ENCODE peak calls at places on chromosomes 4 and X, in four cellular contexts. V is tibial nerve, Z is thoracic aorta, R is A549. T is an unnamed sample. For H3K4me1, the result is how much of the 10 kb centered on the place peaks cover.

GRCh38 chr4:80229590-80229989 is 32.3 kb downstream of the PRDM8 start:
- DNase-seq in R (no peak), Z (no peak), V (no peak), T (no peak)

GRCh38 chrX:72245461-72246089 is 6.7 kb upstream of the ERCC6L start:
- DNase-seq in V (no peak), Z (no peak), R (peak), T (no peak)

GRCh38 chr4:44725166-44725565 is 1.2 kb downstream of the GNPDA2 start:
- DNase-seq in Z (no peak), R (no peak), V (no peak), T (no peak)

GRCh38 chrX:23435108-23435507 is 100.5 kb downstream of the PTCHD1 start:
- DNase-seq in V (no peak), R (no peak), Z (no peak), T (no peak)

GRCh38 chr4:83389756-83390505 is 55.3 kb upstream of the HPSE start:
- DNase-seq in V (no peak), Z (no peak), R (no peak), T (no peak)

GRCh38 chr4:3416270-3416669 is 25.5 kb upstream of the HGFAC start:
- DNase-seq in Z (no peak), V (peak), R (no peak), T (no peak)

GRCh38 chrX:119374736-119375135 is 24.4 kb upstream of the SLC25A43 start:
- DNase-seq in V (no peak), R (peak), Z (no peak), T (no peak)

GRCh38 chr4:37685726-37686372 is 327 bp downstream of the RELL1 start:
- DNase-seq in Z (no peak), R (peak), V (peak), T (peak)

GRCh38 chr4:87150498-87151261 is 69.7 kb downstream of the KLHL8 start:
- DNase-seq in Z (peak), R (peak), V (no peak), T (no peak)

GRCh38 chr4:159008671-159009070 is 94.2 kb upstream of the RAPGEF2 start:
- DNase-seq in V (no peak), Z (no peak), R (no peak), T (no peak)

GRCh38 chrX:136839196-136839595 is 41.3 kb downstream of the RBMX start:
- DNase-seq in Z (no peak), V (no peak), R (no peak), T (no peak)

GRCh38 chr4:145736241-145736831 is 56.4 kb downstream of the C4orf51 start:
- DNase-seq in V (no peak), Z (peak), R (peak), T (peak)

GRCh38 chr4:71456841-71457240 is 118.0 kb downstream of the SLC4A4 start:
- DNase-seq in R (peak), Z (no peak), V (no peak), T (no peak)

GRCh38 chr4:73832651-73833237 is 3.7 kb upstream of the CXCL6 start:
- DNase-seq in Z (no peak), R (no peak), V (no peak), T (no peak)

GRCh38 chrX:789096-789495 is 158.5 kb downstream of the SHOX start:
- DNase-seq in Z (no peak), R (no peak), V (no peak), T (no peak)

GRCh38 chr4:123481034-123481433 is 84.4 kb downstream of the SPRY1 start:
- DNase-seq in R (peak), V (no peak), Z (no peak), T (no peak)

GRCh38 chr4:182179105-182179504 is 64.1 kb upstream of the TENM3 start:
- DNase-seq in V (no peak), Z (no peak), R (no peak), T (no peak)

GRCh38 chr4:26268246-26268645 is 52.6 kb upstream of the RBPJ start:
- DNase-seq in R (no peak), V (no peak), Z (no peak), T (no peak)

GRCh38 chr4:131499139-131499873 is 1649.8 kb upstream of the PCDH10 start:
- DNase-seq in Z (no peak), R (peak), V (no peak), T (no peak)

GRCh38 chr4:149291463-149291862 is 524.2 kb downstream of the IQCM start:
- DNase-seq in V (no peak), Z (no peak), R (no peak), T (no peak)

GRCh38 chr4:6230827-6231662 is 30.7 kb upstream of the JAKMIP1 start:
- DNase-seq in Z (no peak), V (no peak), R (no peak), T (no peak)
- H3K4me1 ChIP-seq in Z (under half), V (under half), R (under half), T (under half)

GRCh38 chr4:578451-579443 is 2.7 kb upstream of the TMEM271 start:
- DNase-seq in V (no peak), R (no peak), Z (no peak), T (no peak)
- TF ChIP-seq CTCF in V (no peak), R (no peak), Z (no peak), T (no peak)

GRCh38 chrX:44569122-44569521 is 26.5 kb upstream of the FUNDC1 start:
- DNase-seq in R (no peak), Z (no peak), V (no peak), T (no peak)
- H3K4me1 ChIP-seq in R (under half), Z (under half), V (under half), T (under half)

DNA sequence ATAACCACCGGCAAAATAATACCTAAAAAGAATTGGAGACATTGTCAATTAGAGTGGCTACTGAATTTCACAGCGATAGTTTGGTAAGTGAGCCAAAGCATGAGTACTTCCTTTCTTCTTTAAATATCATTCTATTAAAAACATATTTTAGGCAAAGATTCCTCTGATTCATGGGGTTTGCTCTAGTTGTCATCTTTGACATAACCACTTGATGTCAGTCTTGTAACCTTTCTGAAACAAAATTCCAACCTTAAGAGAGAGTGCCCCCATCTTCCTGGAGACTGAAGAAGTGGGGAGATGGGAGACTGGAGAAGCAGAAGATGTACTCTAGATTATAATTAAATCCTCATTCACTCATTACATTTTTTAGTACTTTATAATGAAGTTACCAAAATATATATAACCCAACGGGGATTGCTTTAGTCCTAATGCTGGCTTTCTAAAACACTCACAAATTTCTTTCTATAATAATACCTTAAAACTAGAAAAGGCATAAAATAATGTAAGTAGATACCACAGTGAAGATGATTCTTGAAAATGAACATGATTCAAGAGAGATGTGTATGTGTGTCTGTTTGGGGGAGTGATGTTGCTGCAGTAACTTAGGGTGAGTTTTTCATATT is 96.4 kb downstream of the EMCN start:
- DNase-seq in R (peak), V (no peak), Z (no peak), T (no peak)
- TF ChIP-seq CTCF in R (peak), V (peak), Z (peak), T (peak)

DNA sequence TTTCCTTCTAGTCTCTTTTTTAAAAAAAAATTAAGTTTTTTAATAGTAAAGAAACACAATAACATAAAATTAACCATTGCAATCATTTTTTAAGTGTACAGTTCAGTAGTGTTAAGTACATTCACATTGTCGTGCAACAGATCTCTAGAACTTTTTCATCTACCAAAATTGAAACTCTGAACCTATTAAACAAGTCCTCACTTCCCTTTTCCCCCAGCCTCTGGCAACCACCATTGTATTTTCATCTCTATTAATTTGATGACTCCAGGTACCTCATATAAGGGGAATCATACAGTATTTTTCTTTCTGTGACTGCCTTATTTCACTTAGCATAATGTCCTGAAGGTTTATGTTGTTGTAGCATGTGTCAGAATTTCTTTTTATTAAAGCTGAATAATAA is 31.8 kb downstream of the MSL3 start:
- DNase-seq in V (no peak), Z (no peak), R (no peak), T (no peak)
- H3K4me1 ChIP-seq in V (under half), Z (under half), R (under half), T (under half)

GRCh38 chr4:179625391-179625790 is 2183.2 kb upstream of the AGA start:
- DNase-seq in R (no peak), V (no peak), Z (no peak), T (no peak)
- TF ChIP-seq CTCF in R (no peak), V (no peak), Z (no peak), T (no peak)

GRCh38 chr4:143391261-143391660 is 54.6 kb downstream of the GAB1 start:
- DNase-seq in R (no peak), V (no peak), Z (no peak), T (no peak)

GRCh38 chr4:143391895-143392294 is 55.2 kb downstream of the GAB1 start:
- DNase-seq in Z (no peak), V (no peak), R (no peak), T (no peak)

GRCh38 chr4:143386812-143387211 is 50.1 kb downstream of the GAB1 start:
- DNase-seq in V (no peak), Z (no peak), R (no peak), T (no peak)

GRCh38 chr4:143390764-143391163 is 54.1 kb downstream of the GAB1 start:
- DNase-seq in V (no peak), R (no peak), Z (no peak), T (no peak)

DNA sequence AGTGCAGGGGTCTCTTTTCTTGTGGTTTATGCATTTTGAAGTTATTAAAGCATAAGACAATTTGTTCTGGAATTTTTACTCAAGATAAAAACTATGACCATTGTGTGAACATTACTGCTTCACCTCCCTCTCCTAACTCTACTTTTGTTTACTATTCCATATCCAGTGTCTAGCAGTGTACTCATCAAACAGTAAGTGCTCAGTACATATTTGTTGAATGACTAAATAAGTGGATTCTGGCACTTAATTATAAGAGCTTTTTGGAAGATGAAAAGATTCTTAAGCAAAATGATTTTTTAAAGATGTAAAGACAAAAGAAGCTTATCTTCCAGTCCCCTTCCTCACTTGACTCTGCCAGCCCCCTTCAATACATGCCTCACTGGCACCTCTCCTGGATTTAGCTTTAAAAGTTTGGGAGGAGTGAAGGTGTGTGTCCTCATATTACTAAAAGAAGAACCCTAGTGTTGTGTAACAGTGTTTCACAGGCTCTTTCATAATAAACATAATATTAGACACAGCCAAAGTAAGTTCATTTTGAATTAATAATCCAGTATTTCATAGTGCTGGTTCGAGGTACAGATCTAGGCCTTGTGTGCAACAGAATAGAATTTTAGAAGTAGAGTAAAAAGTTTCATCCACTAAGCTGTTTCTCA is 53.0 kb downstream of the GAB1 start:
- DNase-seq in Z (no peak), V (no peak), R (no peak), T (no peak)
- H3K4me1 ChIP-seq in Z (half or more), V (half or more), R (under half), T (under half)

GRCh38 chrX:129609395-129609794 is 45.4 kb downstream of the APLN start:
- DNase-seq in V (no peak), R (no peak), Z (no peak), T (no peak)
- TF ChIP-seq CTCF in V (no peak), R (no peak), Z (no peak), T (no peak)

T was measured in left lung.